ENCODE peak calls at places on chromosomes 13 and 19, in nine cellular contexts. One of them, this sample, is unnamed.

GRCh38 chr19:52945652-52946321 is 16.9 kb downstream of the ZNF816 start:
- DNase-seq in EL: no peak
- DNase-seq in tibial artery: no peak
- DNase-seq in right cardiac atrium: no peak
- DNase-seq in iPS DF 6.9: no peak
- DNase-seq in stimulated activated CD8-positive, alpha-beta memory T cell treated with anti-CD3 and anti-CD28 coated beads, Interleukin-7, amount 100 ng/mL, for 48 hours: no peak
- DNase-seq in T-cell: no peak
- DNase-seq in WERI-Rb-1: no peak
- DNase-seq in epithelial cell of prostate: no peak
- DNase-seq in this sample: no peak

GRCh38 chr13:93227280-93227905 is 786 bp downstream of the GPC6 start:
- DNase-seq in iPS DF 6.9: no peak
- DNase-seq in WERI-Rb-1: peak; percentile 77
- DNase-seq in right cardiac atrium: peak; percentile 63
- DNase-seq in stimulated activated CD8-positive, alpha-beta memory T cell treated with anti-CD3 and anti-CD28 coated beads, Interleukin-7, amount 100 ng/mL, for 48 hours: no peak
- DNase-seq in tibial artery: peak; percentile 70
- DNase-seq in T-cell: no peak
- DNase-seq in EL: peak; percentile 65
- DNase-seq in epithelial cell of prostate: no peak
- DNase-seq in this sample: no peak

GRCh38 chr19:53892981-53893325 is 11.0 kb downstream of the PRKCG start:
- DNase-seq in right cardiac atrium: no peak
- DNase-seq in EL: no peak
- DNase-seq in WERI-Rb-1: peak; percentile 39
- DNase-seq in iPS DF 6.9: no peak
- DNase-seq in stimulated activated CD8-positive, alpha-beta memory T cell treated with anti-CD3 and anti-CD28 coated beads, Interleukin-7, amount 100 ng/mL, for 48 hours: no peak
- DNase-seq in tibial artery: no peak
- DNase-seq in T-cell: no peak
- DNase-seq in epithelial cell of prostate: no peak
- DNase-seq in this sample: no peak

GRCh38 chr19:1873524-1874473 is 10.4 kb upstream of the KLF16 start:
- DNase-seq in tibial artery: peak; percentile 68
- DNase-seq in EL: no peak
- DNase-seq in stimulated activated CD8-positive, alpha-beta memory T cell treated with anti-CD3 and anti-CD28 coated beads, Interleukin-7, amount 100 ng/mL, for 48 hours: no peak
- DNase-seq in epithelial cell of prostate: no peak
- DNase-seq in iPS DF 6.9: no peak
- DNase-seq in T-cell: no peak
- DNase-seq in WERI-Rb-1: no peak
- DNase-seq in right cardiac atrium: peak; percentile 85
- DNase-seq in this sample: no peak

GRCh38 chr13:93286047-93286446 is 59.4 kb downstream of the GPC6 start:
- DNase-seq in stimulated activated CD8-positive, alpha-beta memory T cell treated with anti-CD3 and anti-CD28 coated beads, Interleukin-7, amount 100 ng/mL, for 48 hours: no peak
- DNase-seq in iPS DF 6.9: no peak
- DNase-seq in right cardiac atrium: no peak
- DNase-seq in EL: no peak
- DNase-seq in WERI-Rb-1: peak; percentile 91
- DNase-seq in T-cell: no peak
- DNase-seq in tibial artery: no peak
- DNase-seq in epithelial cell of prostate: no peak
- DNase-seq in this sample: no peak

GRCh38 chr13:61111529-61111928 is 304.1 kb downstream of the PCDH20 start:
- DNase-seq in tibial artery: no peak
- DNase-seq in EL: no peak
- DNase-seq in WERI-Rb-1: no peak
- DNase-seq in T-cell: no peak
- DNase-seq in iPS DF 6.9: no peak
- DNase-seq in right cardiac atrium: no peak
- DNase-seq in epithelial cell of prostate: no peak
- DNase-seq in stimulated activated CD8-positive, alpha-beta memory T cell treated with anti-CD3 and anti-CD28 coated beads, Interleukin-7, amount 100 ng/mL, for 48 hours: no peak
- DNase-seq in this sample: no peak

GRCh38 chr19:46197314-46198070 is 32.0 kb upstream of the IGFL1 start:
- DNase-seq in right cardiac atrium: no peak
- DNase-seq in epithelial cell of prostate: no peak
- DNase-seq in WERI-Rb-1: peak; percentile 52
- DNase-seq in EL: no peak
- DNase-seq in stimulated activated CD8-positive, alpha-beta memory T cell treated with anti-CD3 and anti-CD28 coated beads, Interleukin-7, amount 100 ng/mL, for 48 hours: no peak
- DNase-seq in tibial artery: no peak
- DNase-seq in iPS DF 6.9: no peak
- DNase-seq in T-cell: no peak
- DNase-seq in this sample: no peak

GRCh38 chr19:16113727-16114126 is 2.0 kb downstream of the RAB8A start:
- DNase-seq in WERI-Rb-1: no peak
- DNase-seq in right cardiac atrium: no peak
- DNase-seq in iPS DF 6.9: no peak
- DNase-seq in tibial artery: no peak
- DNase-seq in EL: no peak
- DNase-seq in stimulated activated CD8-positive, alpha-beta memory T cell treated with anti-CD3 and anti-CD28 coated beads, Interleukin-7, amount 100 ng/mL, for 48 hours: no peak
- DNase-seq in epithelial cell of prostate: no peak
- DNase-seq in T-cell: no peak
- DNase-seq in this sample: no peak

GRCh38 chr13:32587774-32588165 is 1.5 kb downstream of the PDS5B start:
- DNase-seq in T-cell: no peak
- DNase-seq in right cardiac atrium: no peak
- DNase-seq in stimulated activated CD8-positive, alpha-beta memory T cell treated with anti-CD3 and anti-CD28 coated beads, Interleukin-7, amount 100 ng/mL, for 48 hours: no peak
- DNase-seq in EL: peak; percentile 15
- DNase-seq in tibial artery: no peak
- DNase-seq in epithelial cell of prostate: no peak
- DNase-seq in iPS DF 6.9: no peak
- DNase-seq in WERI-Rb-1: no peak
- DNase-seq in this sample: no peak

GRCh38 chr13:80334582-80335260 is 6.2 kb downstream of the SPRY2 start:
- DNase-seq in EL: peak; percentile 36
- DNase-seq in iPS DF 6.9: no peak
- DNase-seq in tibial artery: no peak
- DNase-seq in WERI-Rb-1: no peak
- DNase-seq in epithelial cell of prostate: no peak
- DNase-seq in right cardiac atrium: no peak
- DNase-seq in T-cell: no peak
- DNase-seq in stimulated activated CD8-positive, alpha-beta memory T cell treated with anti-CD3 and anti-CD28 coated beads, Interleukin-7, amount 100 ng/mL, for 48 hours: no peak
- DNase-seq in this sample: no peak

GRCh38 chr19:12933287-12934072 is at the start of gene FARSA:
- DNase-seq in stimulated activated CD8-positive, alpha-beta memory T cell treated with anti-CD3 and anti-CD28 coated beads, Interleukin-7, amount 100 ng/mL, for 48 hours: peak; percentile 80
- DNase-seq in tibial artery: peak; percentile 96
- DNase-seq in right cardiac atrium: peak; percentile 97
- DNase-seq in WERI-Rb-1: peak; percentile 91
- DNase-seq in EL: peak; percentile 89
- DNase-seq in iPS DF 6.9: peak; percentile 92
- DNase-seq in epithelial cell of prostate: peak; percentile 55
- DNase-seq in T-cell: peak; percentile 81
- DNase-seq in this sample: peak; percentile 58

GRCh38 chr19:28963481-28964245 is 249.3 kb downstream of the UQCRFS1 start:
- DNase-seq in WERI-Rb-1: no peak
- DNase-seq in right cardiac atrium: no peak
- DNase-seq in epithelial cell of prostate: no peak
- DNase-seq in iPS DF 6.9: no peak
- DNase-seq in stimulated activated CD8-positive, alpha-beta memory T cell treated with anti-CD3 and anti-CD28 coated beads, Interleukin-7, amount 100 ng/mL, for 48 hours: no peak
- DNase-seq in EL: no peak
- DNase-seq in T-cell: no peak
- DNase-seq in tibial artery: no peak
- DNase-seq in this sample: no peak

GRCh38 chr19:38930776-38931761 is at the start of gene MRPS12:
- DNase-seq in EL: peak; percentile 99
- DNase-seq in tibial artery: peak; percentile 99
- DNase-seq in epithelial cell of prostate: peak; percentile 96
- DNase-seq in right cardiac atrium: peak; percentile 99
- DNase-seq in stimulated activated CD8-positive, alpha-beta memory T cell treated with anti-CD3 and anti-CD28 coated beads, Interleukin-7, amount 100 ng/mL, for 48 hours: peak; percentile 91
- DNase-seq in T-cell: peak; percentile 97
- DNase-seq in WERI-Rb-1: peak; percentile 98
- DNase-seq in iPS DF 6.9: peak; percentile 100
- DNase-seq in this sample: peak; percentile 91

GRCh38 chr19:35162471-35163326 is 8.2 kb downstream of the FXYD5 start:
- DNase-seq in EL: peak; percentile 94
- DNase-seq in T-cell: no peak
- DNase-seq in epithelial cell of prostate: peak; percentile 83
- DNase-seq in iPS DF 6.9: no peak
- DNase-seq in right cardiac atrium: no peak
- DNase-seq in tibial artery: no peak
- DNase-seq in WERI-Rb-1: no peak
- DNase-seq in stimulated activated CD8-positive, alpha-beta memory T cell treated with anti-CD3 and anti-CD28 coated beads, Interleukin-7, amount 100 ng/mL, for 48 hours: no peak
- DNase-seq in this sample: no peak

GRCh38 chr13:40235160-40235796 is 431.2 kb downstream of the FOXO1 start:
- DNase-seq in iPS DF 6.9: no peak
- DNase-seq in EL: peak; percentile 15
- DNase-seq in WERI-Rb-1: no peak
- DNase-seq in stimulated activated CD8-positive, alpha-beta memory T cell treated with anti-CD3 and anti-CD28 coated beads, Interleukin-7, amount 100 ng/mL, for 48 hours: no peak
- DNase-seq in right cardiac atrium: no peak
- DNase-seq in epithelial cell of prostate: no peak
- DNase-seq in T-cell: no peak
- DNase-seq in tibial artery: no peak
- DNase-seq in this sample: no peak

This sample was measured in esophagus squamous epithelium.